ENCODE peak calls at places on chromosomes 7 and 10, in eight cellular contexts. S, A, Q, F, I, K, L and Z are unnamed samples. For H3K4me1, the result is how much of the 10 kb centered on the place peaks cover.

GRCh38 chr10:48453451-48454301 is 147.2 kb downstream of the MAPK8 start:
- DNase-seq in L (peak), F (peak), I (no peak), S (peak), K (no peak), Q (no peak), A (no peak), Z (no peak)

GRCh38 chr7:78473902-78474301 is 675.3 kb downstream of the PHTF2 start:
- DNase-seq in L (no peak), S (no peak), A (no peak), K (no peak), Q (no peak), I (no peak), F (no peak), Z (no peak)

GRCh38 chr10:2978111-2978510 is 89.2 kb upstream of the PFKP start:
- DNase-seq in A (peak), I (no peak), K (no peak), S (no peak), F (no peak), L (peak), Q (no peak), Z (no peak)

GRCh38 chr7:132216847-132217246 is 359.4 kb downstream of the PLXNA4 start:
- DNase-seq in S (no peak), I (no peak), F (no peak), L (no peak), A (no peak), Q (no peak), K (no peak), Z (no peak)

GRCh38 chr7:116152276-116152675 is 58.1 kb upstream of the TES start:
- DNase-seq in Q (no peak), A (no peak), L (peak), S (no peak), I (no peak), K (no peak), F (no peak), Z (no peak)

GRCh38 chr7:47588704-47589225 is 6.9 kb upstream of the TNS3 start:
- DNase-seq in L (no peak), A (no peak), K (no peak), Q (no peak), F (no peak), I (peak), S (no peak), Z (no peak)

GRCh38 chr7:82442492-82443043 is 1.0 kb downstream of the CACNA2D1 start:
- DNase-seq in I (no peak), L (no peak), A (no peak), K (no peak), Q (peak), S (no peak), F (no peak), Z (no peak)

GRCh38 chr10:27783660-27784059 is 38.0 kb upstream of the MKX start:
- DNase-seq in A (peak), I (no peak), Q (no peak), L (peak), S (no peak), K (no peak), F (no peak), Z (no peak)

GRCh38 chr7:139753079-139753692 is 24.6 kb downstream of the HIPK2 start:
- DNase-seq in A (no peak), Q (no peak), K (no peak), S (no peak), I (peak), L (no peak), F (no peak), Z (no peak)

GRCh38 chr7:26005683-26006410 is 146.2 kb upstream of the NFE2L3 start:
- DNase-seq in Q (no peak), I (peak), F (no peak), K (no peak), L (no peak), S (peak), A (no peak), Z (no peak)
- H3K4me1 ChIP-seq in Q (under half), I (under half), F (under half), K (under half), L (under half), S (under half), A (under half), Z (under half)

GRCh38 chr10:36344816-36345215 is 702.7 kb upstream of the FZD8 start:
- DNase-seq in I (no peak), Q (no peak), F (no peak), K (no peak), S (no peak), A (no peak), L (no peak), Z (no peak)
- TF ChIP-seq CTCF in I (no peak), Q (no peak), F (no peak), K (no peak), S (no peak), A (no peak), L (no peak), Z (no peak)

GRCh38 chr10:71756441-71757191 is 16.7 kb downstream of the VSIR start:
- DNase-seq in F (no peak), A (no peak), Q (no peak), K (no peak), I (no peak), L (no peak), S (no peak), Z (no peak)

GRCh38 chr10:71753960-71754505 is 19.3 kb downstream of the VSIR start:
- DNase-seq in I (no peak), F (peak), A (no peak), S (no peak), K (no peak), Q (no peak), L (no peak), Z (no peak)

GRCh38 chr10:71755179-71755879 is 18.0 kb downstream of the VSIR start:
- DNase-seq in Q (no peak), A (no peak), I (no peak), S (no peak), K (no peak), L (no peak), F (peak), Z (no peak)

GRCh38 chr10:71754562-71754961 is 18.8 kb downstream of the VSIR start:
- DNase-seq in S (no peak), K (no peak), Q (no peak), F (no peak), A (no peak), I (no peak), L (no peak), Z (no peak)

DNA sequence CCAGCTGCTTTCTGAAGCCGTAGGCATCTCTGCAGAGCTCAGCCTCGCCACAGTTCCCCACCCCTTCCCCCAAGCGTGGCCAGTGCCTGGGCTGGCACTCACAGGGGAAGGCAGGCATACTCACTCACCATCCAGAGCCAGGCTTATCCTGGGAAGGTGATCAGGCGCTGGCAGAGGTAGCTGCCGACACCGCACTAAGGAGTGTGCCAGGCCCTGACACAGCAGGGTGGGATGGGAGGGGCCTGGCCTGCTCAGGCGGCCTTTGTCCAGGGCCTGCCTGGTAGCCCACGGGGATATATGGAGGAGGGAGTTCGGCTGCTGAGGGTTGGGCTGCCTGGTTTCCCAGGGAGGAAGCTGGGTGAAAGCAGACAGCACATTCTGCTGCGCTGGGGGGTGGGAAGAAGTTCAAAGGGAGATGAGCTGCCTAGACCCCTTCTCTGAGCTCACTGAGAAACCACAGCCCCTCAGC is 15.8 kb downstream of the VSIR start:
- DNase-seq in I (peak), A (no peak), L (peak), S (no peak), F (peak), Q (peak), K (no peak), Z (no peak)
- H3K4me1 ChIP-seq in I (under half), A (under half), L (under half), S (under half), F (half or more), Q (half or more), K (half or more), Z (under half)

DNA sequence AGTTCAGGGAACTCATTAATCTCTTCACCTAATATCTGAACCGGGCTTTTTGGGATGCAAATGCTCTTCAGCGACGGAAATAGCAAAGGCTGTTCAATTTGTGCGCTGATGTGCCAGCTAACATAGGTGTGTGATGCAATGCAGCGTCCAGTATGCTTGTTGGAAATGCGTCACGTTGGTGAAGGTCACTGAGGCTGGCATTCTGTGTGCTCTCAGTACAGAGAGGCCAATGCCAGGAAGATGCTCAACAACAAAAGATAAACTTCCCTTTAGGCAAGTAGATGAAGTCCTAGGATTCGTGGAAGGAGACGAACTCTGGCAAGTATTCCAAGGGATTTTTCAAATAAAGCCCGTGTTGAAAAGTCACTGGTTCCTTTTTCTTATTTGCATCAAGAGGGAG is 649.5 kb upstream of the MKI67 start:
- DNase-seq in L (no peak), I (no peak), S (no peak), F (no peak), Q (no peak), K (no peak), A (no peak), Z (no peak)
- TF ChIP-seq CTCF in L (no peak), I (no peak), S (no peak), F (no peak), Q (no peak), K (no peak), A (no peak), Z (no peak)

GRCh38 chr7:2530076-2530967 is 10.7 kb downstream of the LFNG start:
- DNase-seq in A (no peak), Q (peak), S (no peak), L (peak), F (peak), K (peak), I (no peak), Z (peak)
- H3K4me1 ChIP-seq in A (under half), Q (under half), S (half or more), L (under half), F (half or more), K (half or more), I (half or more), Z (under half)

DNA sequence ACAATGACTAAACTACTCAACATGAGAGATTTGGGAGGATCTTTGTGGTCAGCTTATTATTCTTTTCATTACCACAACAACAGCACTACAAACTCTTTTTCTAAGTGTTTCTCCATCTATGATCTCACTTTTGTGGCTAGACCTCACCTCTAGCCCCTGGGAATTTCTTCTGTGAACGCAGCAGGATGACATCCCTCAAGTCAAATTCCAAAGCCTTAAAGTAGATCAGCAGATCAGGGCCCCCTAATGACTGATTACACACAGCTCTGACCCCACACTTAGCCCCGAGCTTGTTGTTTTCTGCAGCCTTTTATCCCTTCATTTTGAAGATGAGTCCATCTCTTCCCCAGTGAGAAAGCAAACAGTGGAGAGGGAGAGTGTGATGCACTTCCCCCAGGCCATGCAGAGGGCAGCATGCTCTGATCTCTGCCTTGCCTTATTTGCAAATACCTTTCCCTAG is 27.3 kb downstream of the TFAM start:
- DNase-seq in K (no peak), I (no peak), S (no peak), A (no peak), F (no peak), L (no peak), Q (no peak), Z (no peak)
- TF ChIP-seq CTCF in K (no peak), I (no peak), S (no peak), A (no peak), F (no peak), L (no peak), Q (no peak), Z (no peak)